ENCODE peak calls at places on chromosomes 1 and 21, in five cellular contexts. One of them, this sample, is unnamed.

GRCh38 chr1:40153073-40153770 is 8.0 kb upstream of the RLF start:
- DNase-seq in neuronal stem cell: peak; percentile 31
- DNase-seq in H9: no peak
- DNase-seq in IMR-90: peak; percentile 77
- DNase-seq in H1: no peak
- DNase-seq in this sample: peak; percentile 73

GRCh38 chr1:200112308-200112707 is 84.8 kb downstream of the NR5A2 start:
- DNase-seq in neuronal stem cell: no peak
- DNase-seq in H1: no peak
- DNase-seq in H9: no peak
- DNase-seq in IMR-90: no peak
- DNase-seq in this sample: no peak

GRCh38 chr1:215887618-215888017 is 320.5 kb downstream of the KCTD3 start:
- DNase-seq in neuronal stem cell: no peak
- DNase-seq in IMR-90: peak; percentile 27
- DNase-seq in H1: no peak
- DNase-seq in H9: no peak
- DNase-seq in this sample: no peak

GRCh38 chr1:202638019-202638887 is 72.0 kb downstream of the SYT2 start:
- DNase-seq in H1: no peak
- DNase-seq in IMR-90: no peak
- DNase-seq in H9: no peak
- DNase-seq in neuronal stem cell: no peak
- DNase-seq in this sample: no peak

GRCh38 chr1:154866257-154866994 is 3.7 kb downstream of the KCNN3 start:
- DNase-seq in H9: no peak
- DNase-seq in neuronal stem cell: no peak
- DNase-seq in H1: no peak
- DNase-seq in IMR-90: peak; percentile 44
- DNase-seq in this sample: peak; percentile 60

GRCh38 chr21:33069994-33070811 is at the start of gene OLIG1:
- DNase-seq in H1: peak; percentile 87
- DNase-seq in IMR-90: peak; percentile 10
- DNase-seq in neuronal stem cell: peak; percentile 44
- DNase-seq in H9: peak; percentile 82
- DNase-seq in this sample: peak; percentile 19

GRCh38 chr1:85128296-85128695 is 72.5 kb downstream of the SYDE2 start:
- DNase-seq in neuronal stem cell: no peak
- DNase-seq in H1: no peak
- DNase-seq in H9: no peak
- DNase-seq in IMR-90: peak; percentile 67
- DNase-seq in this sample: peak; percentile 65

GRCh38 chr1:8111560-8111959 is 85.5 kb upstream of the ERRFI1 start:
- DNase-seq in neuronal stem cell: no peak
- DNase-seq in IMR-90: no peak
- DNase-seq in H9: no peak
- DNase-seq in H1: no peak
- DNase-seq in this sample: no peak

GRCh38 chr1:233113009-233113712 is 162.8 kb downstream of the NTPCR start:
- DNase-seq in neuronal stem cell: peak; percentile 8
- DNase-seq in H1: no peak
- DNase-seq in IMR-90: peak; percentile 100
- DNase-seq in H9: peak; percentile 86
- DNase-seq in this sample: peak; percentile 100

GRCh38 chr1:173431663-173432045 is 45.5 kb upstream of the PRDX6 start:
- DNase-seq in IMR-90: peak; percentile 41
- DNase-seq in H1: no peak
- DNase-seq in neuronal stem cell: no peak
- DNase-seq in H9: no peak
- DNase-seq in this sample: no peak

GRCh38 chr1:188735567-188735966 is 1742.1 kb downstream of the BRINP3 start:
- DNase-seq in IMR-90: no peak
- DNase-seq in H9: no peak
- DNase-seq in H1: no peak
- DNase-seq in neuronal stem cell: no peak
- DNase-seq in this sample: no peak

GRCh38 chr1:110872366-110872744 is 593 bp upstream of the CD53 start:
- DNase-seq in H9: no peak
- DNase-seq in H1: no peak
- DNase-seq in IMR-90: no peak
- DNase-seq in neuronal stem cell: no peak
- DNase-seq in this sample: no peak

GRCh38 chr1:210062033-210062432 is 124.0 kb downstream of the SYT14 start:
- DNase-seq in H9: no peak
- DNase-seq in IMR-90: no peak
- DNase-seq in H1: no peak
- DNase-seq in neuronal stem cell: no peak
- DNase-seq in this sample: no peak

GRCh38 chr21:37407719-37408455 is 41.3 kb downstream of the DYRK1A start:
- DNase-seq in H9: no peak
- DNase-seq in H1: no peak
- DNase-seq in neuronal stem cell: no peak
- DNase-seq in IMR-90: peak; percentile 63
- DNase-seq in this sample: peak; percentile 60

GRCh38 chr1:21736011-21736410 is 46.9 kb downstream of the USP48 start:
- DNase-seq in neuronal stem cell: no peak
- DNase-seq in H9: no peak
- DNase-seq in H1: no peak
- DNase-seq in IMR-90: no peak
- DNase-seq in this sample: no peak

GRCh38 chr1:180627411-180627810 is 4.4 kb upstream of the XPR1 start:
- DNase-seq in IMR-90: peak; percentile 63
- DNase-seq in H9: no peak
- DNase-seq in H1: no peak
- DNase-seq in neuronal stem cell: no peak
- DNase-seq in this sample: no peak

GRCh38 chr1:100628631-100629081 is 90.7 kb downstream of the GPR88 start:
- DNase-seq in neuronal stem cell: no peak
- DNase-seq in H1: no peak
- DNase-seq in H9: no peak
- DNase-seq in IMR-90: peak; percentile 14
- DNase-seq in this sample: no peak

GRCh38 chr1:87864676-87865075 is 536.0 kb downstream of the LMO4 start:
- DNase-seq in H1: no peak
- DNase-seq in IMR-90: no peak
- DNase-seq in neuronal stem cell: no peak
- DNase-seq in H9: no peak
- DNase-seq in this sample: no peak

GRCh38 chr1:64268653-64269557 is 65.5 kb downstream of the UBE2U start:
- DNase-seq in neuronal stem cell: peak; percentile 74
- DNase-seq in H1: peak; percentile 70
- DNase-seq in IMR-90: peak; percentile 85
- DNase-seq in H9: peak; percentile 58
- DNase-seq in this sample: peak; percentile 76

GRCh38 chr21:42004406-42005199 is 5.6 kb downstream of the ZBTB21 start:
- DNase-seq in IMR-90: no peak
- DNase-seq in H9: no peak
- DNase-seq in H1: peak; percentile 4
- DNase-seq in neuronal stem cell: no peak
- DNase-seq in this sample: no peak

GRCh38 chr1:96598416-96599168 is 123.0 kb upstream of the PTBP2 start:
- DNase-seq in H9: no peak
- DNase-seq in H1: no peak
- DNase-seq in neuronal stem cell: no peak
- DNase-seq in IMR-90: peak; percentile 81
- DNase-seq in this sample: peak; percentile 32

GRCh38 chr21:42062543-42063022 is 8.5 kb upstream of the UMODL1 start:
- DNase-seq in neuronal stem cell: no peak
- DNase-seq in IMR-90: no peak
- DNase-seq in H9: no peak
- DNase-seq in H1: no peak
- DNase-seq in this sample: no peak

GRCh38 chr1:102434421-102434820 is 437.7 kb upstream of the OLFM3 start:
- DNase-seq in neuronal stem cell: peak; percentile 8
- DNase-seq in H9: peak; percentile 50
- DNase-seq in H1: peak; percentile 58
- DNase-seq in IMR-90: no peak
- DNase-seq in this sample: peak; percentile 23

GRCh38 chr21:43917515-43918384 is 52.7 kb downstream of the AGPAT3 start:
- DNase-seq in neuronal stem cell: no peak
- DNase-seq in IMR-90: no peak
- DNase-seq in H9: no peak
- DNase-seq in H1: no peak
- DNase-seq in this sample: no peak

GRCh38 chr1:236159704-236160539 is 17.6 kb downstream of the GPR137B start:
- DNase-seq in H9: no peak
- DNase-seq in H1: no peak
- DNase-seq in IMR-90: no peak
- DNase-seq in neuronal stem cell: no peak
- DNase-seq in this sample: no peak

GRCh38 chr1:116463730-116464129 is 90.7 kb downstream of the ATP1A1 start:
- DNase-seq in IMR-90: no peak
- DNase-seq in H9: no peak
- DNase-seq in neuronal stem cell: no peak
- DNase-seq in H1: no peak
- DNase-seq in this sample: no peak

GRCh38 chr1:116466810-116467557 is 93.9 kb downstream of the ATP1A1 start:
- DNase-seq in neuronal stem cell: no peak
- DNase-seq in IMR-90: no peak
- DNase-seq in H1: no peak
- DNase-seq in H9: no peak
- DNase-seq in this sample: no peak

GRCh38 chr1:116462722-116463121 is 89.7 kb downstream of the ATP1A1 start:
- DNase-seq in H9: no peak
- DNase-seq in IMR-90: no peak
- DNase-seq in neuronal stem cell: no peak
- DNase-seq in H1: no peak
- DNase-seq in this sample: no peak

GRCh38 chr1:116465845-116466685 is 93.0 kb downstream of the ATP1A1 start:
- DNase-seq in IMR-90: no peak
- DNase-seq in H1: no peak
- DNase-seq in neuronal stem cell: no peak
- DNase-seq in H9: no peak
- DNase-seq in this sample: peak; percentile 47

GRCh38 chr1:116465477-116465844 is 92.4 kb downstream of the ATP1A1 start:
- DNase-seq in H1: no peak
- DNase-seq in neuronal stem cell: no peak
- DNase-seq in IMR-90: no peak
- DNase-seq in H9: no peak
- DNase-seq in this sample: no peak
- H3K14ac ChIP-seq in H1: no peak overlapping the region
- H3K14ac ChIP-seq in neuronal stem cell: no peak overlapping the region
- H3K14ac ChIP-seq in IMR-90: no peak overlapping the region
- H3K14ac ChIP-seq in H9: no peak overlapping the region
- H3K14ac ChIP-seq in this sample: no peak overlapping the region

GRCh38 chr1:156429308-156430060 is 60.5 kb downstream of the RHBG start:
- DNase-seq in IMR-90: no peak
- DNase-seq in neuronal stem cell: no peak
- DNase-seq in H9: peak; percentile 47
- DNase-seq in H1: no peak
- DNase-seq in this sample: no peak
- H2BK15ac ChIP-seq in IMR-90: no peak overlapping the region
- H2BK15ac ChIP-seq in neuronal stem cell: no peak overlapping the region
- H2BK15ac ChIP-seq in H9: no peak overlapping the region
- H2BK15ac ChIP-seq in H1: no peak overlapping the region
- H2BK15ac ChIP-seq in this sample: no peak overlapping the region

GRCh38 chr1:14822996-14823395 is 224.5 kb downstream of the KAZN start:
- DNase-seq in H1: no peak
- DNase-seq in H9: no peak
- DNase-seq in IMR-90: no peak
- DNase-seq in neuronal stem cell: no peak
- DNase-seq in this sample: no peak
- H3K14ac ChIP-seq in H1: no peak overlapping the region
- H3K14ac ChIP-seq in H9: no peak overlapping the region
- H3K14ac ChIP-seq in IMR-90: no peak overlapping the region
- H3K14ac ChIP-seq in neuronal stem cell: peak overlapping the region; percentile 28
- H3K14ac ChIP-seq in this sample: no peak overlapping the region

DNA sequence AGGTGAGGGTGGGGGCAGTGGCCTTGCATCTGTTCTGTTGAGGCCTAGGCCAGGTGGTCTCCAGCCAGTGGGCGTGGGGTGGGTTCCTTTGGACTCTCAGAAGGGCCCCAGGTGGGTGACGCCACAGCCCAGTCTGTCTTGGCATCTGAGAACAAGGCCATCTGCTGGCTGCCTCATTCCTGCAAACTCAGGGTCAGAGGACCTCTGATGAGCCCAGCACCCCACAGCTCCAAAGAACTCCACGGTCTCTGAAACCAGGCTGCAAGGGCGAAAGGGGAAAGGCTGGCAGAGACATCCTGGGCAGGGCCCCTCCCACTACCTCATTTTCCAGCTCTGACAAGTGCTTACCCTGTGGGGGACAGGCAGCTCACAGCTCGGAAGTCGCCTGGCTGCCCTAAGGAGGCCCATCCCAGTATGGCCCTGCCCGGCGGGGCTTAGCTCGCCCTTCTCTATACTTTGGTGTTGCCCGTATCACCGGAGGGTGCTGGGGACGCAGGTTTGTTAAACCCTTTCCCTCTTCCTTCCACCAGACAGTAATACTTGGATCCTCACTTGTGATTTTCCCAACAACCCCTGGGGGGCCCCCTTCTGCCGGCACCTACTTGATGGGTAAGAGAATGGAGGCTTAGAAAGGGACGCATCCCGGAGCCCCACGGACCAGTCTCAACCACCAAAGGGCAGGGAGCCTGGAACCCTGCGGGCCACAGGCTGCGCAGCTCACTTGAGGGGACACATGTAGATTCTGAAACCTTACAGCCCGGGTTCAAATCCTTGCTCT is 10.9 kb upstream of the EDN2 start:
- DNase-seq in IMR-90: peak; percentile 21
- DNase-seq in neuronal stem cell: no peak
- DNase-seq in H9: peak; percentile 80
- DNase-seq in H1: peak; percentile 78
- DNase-seq in this sample: peak; percentile 62
- H2BK15ac ChIP-seq in IMR-90: peak overlapping the region; percentile 100
- H2BK15ac ChIP-seq in neuronal stem cell: peak overlapping the region; percentile 86
- H2BK15ac ChIP-seq in H9: no peak overlapping the region
- H2BK15ac ChIP-seq in H1: peak overlapping the region; percentile 92
- H2BK15ac ChIP-seq in this sample: peak overlapping the region; percentile 33

GRCh38 chr1:6512908-6513280 is 21.4 kb upstream of the PLEKHG5 start:
- DNase-seq in H1: no peak
- DNase-seq in neuronal stem cell: no peak
- DNase-seq in IMR-90: no peak
- DNase-seq in H9: no peak
- DNase-seq in this sample: no peak
- H3K14ac ChIP-seq in H1: no peak overlapping the region
- H3K14ac ChIP-seq in neuronal stem cell: no peak overlapping the region
- H3K14ac ChIP-seq in IMR-90: no peak overlapping the region
- H3K14ac ChIP-seq in H9: no peak overlapping the region
- H3K14ac ChIP-seq in this sample: no peak overlapping the region

This sample was measured in mesenchymal stem cell.